ENCODE peak calls at places on chromosomes 6 and 20, in seven cellular contexts. H is HepG2, Q is H1, L is GM12878, G is SK-N-SH, X is GM12891, W is K562. V is an unnamed sample.

GRCh38 chr6:151914475-151914874 is 107.0 kb downstream of the ESR1 start:
- DNase-seq in H (peak; percentile 7), Q (no peak), L (no peak), G (no peak), X (no peak), W (no peak), V (no peak)

GRCh38 chr6:164109770-164110140 is 695.2 kb downstream of the QKI start:
- DNase-seq in H (no peak), Q (peak; percentile 61), L (no peak), G (no peak), X (no peak), W (peak; percentile 25), V (no peak)

GRCh38 chr6:137697267-137697938 is 169.7 kb upstream of the TNFAIP3 start:
- DNase-seq in H (peak; percentile 94), Q (no peak), L (no peak), G (no peak), X (no peak), W (no peak), V (no peak)

GRCh38 chr6:136723780-136724179 is 68.5 kb downstream of the MAP3K5 start:
- DNase-seq in H (no peak), Q (no peak), L (peak; percentile 53), G (no peak), X (no peak), W (no peak), V (no peak)

GRCh38 chr6:142975272-142975805 is 30.4 kb upstream of the HIVEP2 start:
- DNase-seq in H (peak; percentile 31), Q (no peak), L (no peak), G (no peak), X (no peak), W (peak; percentile 9), V (no peak)

GRCh38 chr20:44442298-44443070 is 33.2 kb upstream of the TTPAL start:
- DNase-seq in H (no peak), Q (no peak), L (no peak), G (no peak), X (no peak), W (no peak), V (no peak)

GRCh38 chr6:43786664-43787329 is 16.8 kb downstream of the VEGFA start:
- DNase-seq in H (no peak), Q (no peak), L (no peak), G (no peak), X (no peak), W (peak; percentile 27), V (no peak)

GRCh38 chr6:89956182-89956581 is 61.9 kb downstream of the GJA10 start:
- DNase-seq in H (no peak), Q (no peak), L (no peak), G (no peak), X (no peak), W (no peak), V (no peak)

GRCh38 chr6:145669627-145670034 is 65.7 kb downstream of the EPM2A start:
- DNase-seq in H (no peak), Q (no peak), L (no peak), G (no peak), X (no peak), W (no peak), V (no peak)

GRCh38 chr6:1958257-1958656 is 287.1 kb downstream of the GMDS start:
- DNase-seq in H (no peak), Q (no peak), L (no peak), G (no peak), X (no peak), W (no peak), V (no peak)

GRCh38 chr6:14711704-14712397 is 534.0 kb upstream of the JARID2 start:
- DNase-seq in H (no peak), Q (no peak), L (no peak), G (no peak), X (no peak), W (no peak), V (no peak)

GRCh38 chr6:13422601-13423247 is 64.7 kb downstream of the GFOD1 start:
- DNase-seq in H (no peak), Q (no peak), L (no peak), G (no peak), X (no peak), W (no peak), V (no peak)

GRCh38 chr6:45483501-45483900 is 105.8 kb upstream of the SUPT3H start:
- DNase-seq in H (no peak), Q (no peak), L (no peak), G (no peak), X (no peak), W (no peak), V (no peak)

GRCh38 chr6:166106076-166106686 is 61.5 kb downstream of the TBXT start:
- DNase-seq in H (peak; percentile 50), Q (peak; percentile 92), L (peak; percentile 36), G (peak; percentile 62), X (peak; percentile 37), W (peak; percentile 75), V (no peak)

GRCh38 chr20:8642247-8642646 is 426.6 kb upstream of the PLCB4 start:
- DNase-seq in H (no peak), Q (no peak), L (no peak), G (no peak), X (no peak), W (no peak), V (no peak)

GRCh38 chr6:31180500-31180899 is 10.0 kb upstream of the POU5F1 start:
- DNase-seq in H (no peak), Q (peak; percentile 81), L (no peak), G (peak; percentile 52), X (no peak), W (no peak), V (peak; percentile 63)

GRCh38 chr6:20698675-20699074 is 164.4 kb downstream of the CDKAL1 start:
- DNase-seq in H (no peak), Q (no peak), L (no peak), G (no peak), X (no peak), W (no peak), V (no peak)

GRCh38 chr20:63413963-63414684 is 53.0 kb upstream of the CHRNA4 start:
- DNase-seq in H (no peak), Q (no peak), L (no peak), G (no peak), X (no peak), W (no peak), V (no peak)

GRCh38 chr20:62356143-62356947 is 10.8 kb downstream of the LAMA5 start:
- DNase-seq in H (no peak), Q (no peak), L (no peak), G (peak; percentile 72), X (no peak), W (no peak), V (no peak)

GRCh38 chr20:49231461-49231860 is 12.2 kb downstream of the DDX27 start:
- DNase-seq in H (no peak), Q (no peak), L (no peak), G (no peak), X (no peak), W (no peak), V (no peak)

GRCh38 chr20:13995086-13995665 is at the start of gene MACROD2:
- DNase-seq in H (peak; percentile 49), Q (peak; percentile 100), L (no peak), G (peak; percentile 99), X (no peak), W (no peak), V (no peak)

DNA sequence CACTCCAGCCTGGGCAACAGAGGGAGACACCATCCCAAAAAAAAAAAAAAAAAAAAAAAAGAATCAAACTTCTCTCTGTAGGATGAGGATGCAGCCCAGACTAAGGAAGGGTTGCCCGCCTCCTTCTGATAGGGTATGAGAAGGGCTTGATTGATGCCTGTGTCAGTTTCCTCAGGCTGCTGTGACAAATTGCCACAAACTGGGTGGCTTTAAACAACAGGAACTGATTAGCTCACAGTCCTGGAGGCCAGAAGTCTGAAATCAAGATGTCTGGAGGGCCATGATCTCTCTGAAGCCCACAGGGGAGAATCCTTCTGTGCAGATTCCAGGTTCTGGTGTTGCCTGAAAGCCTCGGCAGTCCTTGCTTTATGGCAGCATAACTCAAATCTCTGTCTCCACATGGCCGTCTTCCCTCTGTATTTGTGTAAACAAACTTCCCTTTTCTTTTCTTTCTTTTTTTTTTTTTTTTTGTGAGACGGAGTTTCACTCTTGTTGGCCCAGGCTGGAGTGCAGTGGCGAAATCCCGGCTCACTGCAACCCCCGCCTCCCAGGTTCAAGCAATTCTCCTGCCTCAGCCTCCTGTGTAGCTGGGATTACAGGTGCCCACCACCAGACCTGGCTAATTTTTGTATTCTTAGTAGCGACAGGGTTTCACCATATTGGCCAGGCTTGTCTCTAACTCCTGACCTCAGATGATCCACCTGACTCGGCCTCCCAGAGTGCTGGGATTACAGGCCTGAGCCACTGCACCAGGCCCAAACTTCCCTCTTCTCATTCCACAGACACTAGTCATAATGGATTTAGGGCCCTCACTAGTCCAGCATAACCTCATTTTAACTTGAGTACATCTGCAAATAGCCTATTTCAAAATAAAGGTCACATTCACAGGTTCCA is 11.2 kb upstream of the CDK19 start:
- DNase-seq in H (no peak), Q (no peak), L (no peak), G (no peak), X (no peak), W (no peak), V (no peak)
- TF ChIP-seq POLR2AphosphoS5 in H (no peak), Q (no peak), L (no peak), G (no peak), X (no peak), W (no peak), V (no peak)

GRCh38 chr6:125791151-125791819 is 525 bp downstream of the NCOA7 start:
- DNase-seq in H (peak; percentile 57), Q (no peak), L (no peak), G (peak; percentile 64), X (no peak), W (peak; percentile 65), V (no peak)
- TF ChIP-seq TAF1 in H (no peak), Q (no peak), L (no peak), G (no peak), X (no peak), W (no peak), V (no peak)

DNA sequence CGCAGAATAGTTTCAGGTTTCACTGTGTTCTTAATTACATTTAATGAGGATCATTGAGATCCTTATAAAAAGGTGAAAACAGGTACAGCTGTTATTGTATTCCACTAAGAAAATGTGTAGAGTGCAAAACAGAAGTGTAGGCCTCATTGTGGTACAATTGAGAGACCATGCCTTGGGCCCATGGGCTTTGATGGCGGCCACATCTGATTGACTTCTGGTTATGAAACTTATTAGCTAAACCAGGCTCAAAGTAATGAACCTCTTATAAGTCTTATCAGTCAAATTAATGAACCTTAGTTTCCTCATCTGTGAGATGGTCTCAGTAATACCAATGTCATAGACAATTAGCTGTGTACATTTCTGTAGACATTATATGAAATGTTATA is 148.7 kb downstream of the ZDHHC14 start:
- DNase-seq in H (no peak), Q (no peak), L (no peak), G (no peak), X (no peak), W (no peak), V (no peak)
- TF ChIP-seq POLR2AphosphoS5 in H (no peak), Q (no peak), L (no peak), G (no peak), X (no peak), W (no peak), V (no peak)

DNA sequence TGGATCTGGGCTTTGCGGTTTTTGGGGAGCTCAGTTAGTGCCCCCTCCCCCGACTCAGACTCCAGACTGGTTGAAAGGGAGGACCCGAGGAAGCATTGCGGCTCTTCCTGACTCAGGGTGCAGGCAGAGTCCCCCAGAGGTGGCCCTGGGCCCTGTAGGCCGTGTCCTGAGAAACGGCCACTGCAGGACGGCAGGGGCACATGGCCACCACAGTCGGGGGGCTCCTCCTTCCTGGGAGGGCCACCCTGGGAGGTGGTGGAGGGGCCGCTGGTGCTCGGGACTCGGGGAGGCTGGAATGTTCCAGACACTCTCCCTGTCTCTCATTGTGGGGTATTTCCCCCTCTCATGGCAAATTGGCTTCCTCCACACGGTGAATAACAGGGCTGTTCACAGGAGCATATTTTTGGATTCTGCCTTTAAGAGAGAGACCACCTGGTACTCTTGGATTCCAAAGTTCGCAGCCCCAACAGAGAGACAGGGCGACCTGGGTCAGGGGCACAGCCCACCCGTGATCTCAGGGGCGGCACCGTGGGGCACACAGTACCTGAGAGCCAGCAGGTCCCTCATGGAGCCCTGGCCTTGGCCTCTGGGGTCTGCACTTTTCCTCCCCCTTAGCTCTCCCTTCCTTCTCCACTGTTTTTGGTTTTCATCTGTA is 35.7 kb downstream of the FRMD1 start:
- DNase-seq in H (no peak), Q (no peak), L (no peak), G (no peak), X (no peak), W (no peak), V (no peak)
- TF ChIP-seq TAF1 in H (no peak), Q (no peak), L (no peak), G (no peak), X (no peak), W (no peak), V (no peak)

V was measured in GM12892.